ENCODE peak calls at places on chromosomes 3 and 15, in six cellular contexts. M is tibial nerve; K is psoas muscle; F is suprapubic skin; N is right atrium auricular region; B is CD8-positive, alpha-beta memory T cell. G is an unnamed sample. For H3K4me1, the result is how much of the 10 kb centered on the place peaks cover.

GRCh38 chr3:120218981-120219380 is 66.0 kb downstream of the GPR156 start:
- DNase-seq in M (no peak), K (no peak), F (no peak), N (no peak), B (no peak), G (no peak)

GRCh38 chr3:147513785-147514184 is 104.6 kb downstream of the ZIC1 start:
- DNase-seq in M (no peak), K (no peak), F (no peak), N (no peak), B (no peak), G (no peak)

GRCh38 chr3:64426551-64426950 is 201.3 kb upstream of the PRICKLE2 start:
- DNase-seq in M (no peak), K (no peak), F (no peak), N (no peak), B (no peak), G (no peak)

GRCh38 chr15:51319539-51319938 is 18.9 kb downstream of the CYP19A1 start:
- DNase-seq in M (no peak), K (no peak), F (no peak), N (no peak), B (no peak), G (no peak)

GRCh38 chr3:180855364-180855763 is 57.1 kb upstream of the FXR1 start:
- DNase-seq in M (no peak), K (no peak), F (no peak), N (no peak), B (no peak), G (no peak)

GRCh38 chr3:59049671-59050331 is at the start of gene CFAP20DC:
- DNase-seq in M (peak), K (peak), F (peak), N (peak), B (peak), G (peak)

GRCh38 chr3:168093229-168093628 is 2.5 kb downstream of the GOLIM4 start:
- DNase-seq in M (no peak), K (no peak), F (no peak), N (no peak), B (no peak), G (no peak)

GRCh38 chr3:58198804-58199203 is 12.0 kb downstream of the DNASE1L3 start:
- DNase-seq in M (no peak), K (no peak), F (no peak), N (no peak), B (no peak), G (no peak)

GRCh38 chr3:2099028-2099671 is 484 bp downstream of the CNTN4 start:
- DNase-seq in M (no peak), K (no peak), F (no peak), N (no peak), B (no peak), G (no peak)

GRCh38 chr15:35693286-35693685 is 147.3 kb upstream of the DPH6 start:
- DNase-seq in M (no peak), K (no peak), F (no peak), N (no peak), B (no peak), G (no peak)

GRCh38 chr3:107684431-107684925 is 161.7 kb downstream of the BBX start:
- DNase-seq in M (no peak), K (no peak), F (no peak), N (no peak), B (no peak), G (no peak)

GRCh38 chr3:192831111-192831644 is 86.5 kb downstream of the MB21D2 start:
- DNase-seq in M (no peak), K (no peak), F (no peak), N (no peak), B (no peak), G (no peak)

GRCh38 chr3:82015241-82015640 is 253.8 kb upstream of the GBE1 start:
- DNase-seq in M (no peak), K (no peak), F (no peak), N (no peak), B (no peak), G (no peak)

GRCh38 chr15:101001796-101002195 is 82.6 kb downstream of the LRRK1 start:
- DNase-seq in M (no peak), K (no peak), F (no peak), N (no peak), B (no peak), G (no peak)

GRCh38 chr3:158489181-158489580 is 81.8 kb upstream of the MLF1 start:
- DNase-seq in M (no peak), K (no peak), F (no peak), N (no peak), B (no peak), G (no peak)

GRCh38 chr3:122973893-122974615 is 53.5 kb downstream of the SEMA5B start:
- DNase-seq in M (no peak), K (no peak), F (no peak), N (no peak), B (no peak), G (no peak)

GRCh38 chr15:28994142-28994829 is 108.5 kb downstream of the APBA2 start:
- DNase-seq in M (no peak), K (no peak), F (no peak), N (no peak), B (no peak), G (peak)

GRCh38 chr3:170961616-170962400 is 53.4 kb upstream of the EIF5A2 start:
- DNase-seq in M (no peak), K (no peak), F (no peak), N (no peak), B (no peak), G (no peak)

GRCh38 chr3:107775958-107776357 is 253.2 kb downstream of the BBX start:
- DNase-seq in M (no peak), K (no peak), F (no peak), N (no peak), B (no peak), G (no peak)

GRCh38 chr3:112561085-112561692 is 573 bp downstream of the ATG3 start:
- DNase-seq in M (no peak), K (peak), F (peak), N (peak), B (peak), G (peak)

GRCh38 chr3:187064210-187065115 is 74.8 kb downstream of the RPL39L start:
- DNase-seq in M (no peak), K (no peak), F (no peak), N (no peak), B (no peak), G (no peak)

DNA sequence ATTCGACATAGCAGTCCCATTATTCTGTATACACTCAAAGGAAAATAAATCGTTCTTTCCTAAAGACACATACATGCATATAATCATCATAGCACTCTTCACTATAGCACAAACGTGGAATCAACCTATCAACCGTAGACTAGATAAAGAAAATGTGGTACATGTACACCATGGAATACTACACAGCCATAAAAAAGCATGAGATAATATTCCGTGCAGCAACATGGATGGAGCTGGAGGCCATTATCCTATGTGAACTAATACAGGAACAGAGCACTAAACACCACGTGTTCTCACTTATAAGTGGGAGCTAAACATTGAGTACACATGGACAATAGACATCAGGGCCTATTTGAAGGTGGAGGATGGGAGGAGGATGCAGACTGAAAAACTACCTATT is 12.1 kb upstream of the MAP3K13 start:
- DNase-seq in M (no peak), K (no peak), F (no peak), N (no peak), B (no peak), G (no peak)
- H3K4me1 ChIP-seq in M (under half), K (under half), F (under half), N (under half), B (under half), G (under half)

GRCh38 chr15:41777421-41777973 is 3.2 kb downstream of the MAPKBP1 start:
- DNase-seq in M (no peak), K (no peak), F (no peak), N (no peak), B (no peak), G (no peak)

GRCh38 chr15:41780266-41780665 is 6.0 kb downstream of the MAPKBP1 start:
- DNase-seq in M (no peak), K (no peak), F (no peak), N (no peak), B (no peak), G (no peak)

GRCh38 chr15:41778503-41778902 is 4.2 kb downstream of the MAPKBP1 start:
- DNase-seq in M (no peak), K (no peak), F (no peak), N (no peak), B (no peak), G (no peak)

GRCh38 chr15:41780727-41781126 is 6.4 kb downstream of the MAPKBP1 start:
- DNase-seq in M (no peak), K (no peak), F (no peak), N (no peak), B (no peak), G (no peak)

DNA sequence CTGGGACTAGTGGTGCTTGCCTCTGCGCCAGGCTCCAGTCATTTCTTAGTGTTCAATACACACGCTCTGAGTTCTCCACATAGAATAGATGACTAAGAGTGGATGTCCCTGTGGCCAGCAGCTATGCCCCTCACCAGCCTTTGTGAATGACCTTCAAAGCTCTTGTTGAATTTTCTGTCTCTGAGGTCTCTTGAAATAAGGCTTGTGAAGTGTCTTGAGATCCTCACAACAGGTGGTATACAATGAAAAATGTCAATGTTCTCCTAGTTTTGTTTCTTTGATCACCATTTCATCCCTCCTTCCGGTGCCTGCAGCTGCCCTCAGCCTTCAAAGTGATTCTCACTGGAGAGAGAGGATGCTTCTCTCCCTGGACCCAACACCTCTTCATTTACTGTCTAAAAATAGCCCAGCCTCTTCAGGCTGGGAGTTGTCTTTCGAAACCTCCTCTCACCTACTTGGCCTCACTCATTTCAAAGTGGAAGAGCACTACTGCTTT is 5.4 kb downstream of the MAPKBP1 start:
- DNase-seq in M (no peak), K (no peak), F (no peak), N (no peak), B (no peak), G (no peak)
- H3K4me1 ChIP-seq in M (under half), K (under half), F (half or more), N (under half), B (under half), G (under half)

GRCh38 chr3:41740374-41740773 is 221.5 kb downstream of the ULK4 start:
- DNase-seq in M (no peak), K (no peak), F (no peak), N (no peak), B (no peak), G (no peak)

GRCh38 chr3:41746215-41746614 is 215.7 kb downstream of the ULK4 start:
- DNase-seq in M (no peak), K (no peak), F (no peak), N (no peak), B (no peak), G (no peak)

DNA sequence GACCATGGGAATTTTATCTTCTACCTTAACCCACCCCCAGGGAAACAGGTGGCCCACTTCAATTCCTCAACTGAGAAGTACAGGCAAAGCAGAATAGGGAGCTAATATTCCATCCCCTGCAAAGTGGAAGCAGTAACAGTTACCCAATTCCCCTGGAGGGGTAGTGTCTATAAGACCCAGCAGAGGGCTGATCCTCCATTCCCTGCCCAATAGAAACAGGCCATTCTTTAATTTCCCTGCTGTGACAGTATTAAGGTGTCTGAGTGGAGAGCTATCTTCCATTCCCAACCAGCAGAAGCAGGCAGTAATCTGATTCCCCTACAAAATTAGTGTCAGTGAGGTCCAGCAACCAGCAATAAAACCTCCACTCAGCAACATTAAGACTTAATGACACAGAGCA is 219.8 kb downstream of the ULK4 start:
- DNase-seq in M (no peak), K (no peak), F (no peak), N (no peak), B (no peak), G (no peak)
- H3K4me1 ChIP-seq in M (under half), K (under half), F (under half), N (under half), B (under half), G (under half)

DNA sequence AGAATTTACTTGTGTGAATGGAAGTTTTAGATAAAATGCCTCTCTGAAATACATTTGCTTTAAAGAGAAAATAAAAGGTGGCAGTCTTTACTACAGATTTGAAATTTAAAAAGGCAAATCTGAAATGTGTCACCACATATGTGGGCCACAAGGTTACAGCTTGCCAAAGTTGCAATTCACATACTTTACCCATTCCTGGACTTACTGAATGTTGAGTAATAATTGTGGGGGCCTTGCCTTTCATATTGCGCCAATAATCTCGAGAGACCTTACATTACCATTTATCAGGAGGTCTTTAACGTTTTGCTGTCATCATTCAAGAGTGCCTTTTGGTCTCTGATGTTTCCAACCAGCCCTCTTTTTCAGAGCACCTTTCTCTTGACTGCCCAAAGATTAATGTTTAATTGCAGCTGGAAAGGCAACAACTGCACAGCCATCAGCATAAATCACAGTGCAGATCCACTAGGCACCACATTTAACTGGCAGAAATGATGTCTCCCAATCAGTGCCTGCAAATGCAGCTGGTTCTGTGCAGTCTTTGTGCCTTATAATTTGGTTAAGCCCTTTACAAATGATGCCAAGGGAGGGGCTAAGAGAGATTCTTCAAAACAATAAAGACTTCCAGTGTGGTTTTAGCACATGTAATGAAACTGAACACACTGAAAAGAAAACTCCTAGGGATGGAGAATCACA is 206.8 kb downstream of the MAGI1 start:
- DNase-seq in M (no peak), K (no peak), F (no peak), N (no peak), B (no peak), G (no peak)
- H3K4me1 ChIP-seq in M (under half), K (under half), F (under half), N (under half), B (under half), G (under half)

DNA sequence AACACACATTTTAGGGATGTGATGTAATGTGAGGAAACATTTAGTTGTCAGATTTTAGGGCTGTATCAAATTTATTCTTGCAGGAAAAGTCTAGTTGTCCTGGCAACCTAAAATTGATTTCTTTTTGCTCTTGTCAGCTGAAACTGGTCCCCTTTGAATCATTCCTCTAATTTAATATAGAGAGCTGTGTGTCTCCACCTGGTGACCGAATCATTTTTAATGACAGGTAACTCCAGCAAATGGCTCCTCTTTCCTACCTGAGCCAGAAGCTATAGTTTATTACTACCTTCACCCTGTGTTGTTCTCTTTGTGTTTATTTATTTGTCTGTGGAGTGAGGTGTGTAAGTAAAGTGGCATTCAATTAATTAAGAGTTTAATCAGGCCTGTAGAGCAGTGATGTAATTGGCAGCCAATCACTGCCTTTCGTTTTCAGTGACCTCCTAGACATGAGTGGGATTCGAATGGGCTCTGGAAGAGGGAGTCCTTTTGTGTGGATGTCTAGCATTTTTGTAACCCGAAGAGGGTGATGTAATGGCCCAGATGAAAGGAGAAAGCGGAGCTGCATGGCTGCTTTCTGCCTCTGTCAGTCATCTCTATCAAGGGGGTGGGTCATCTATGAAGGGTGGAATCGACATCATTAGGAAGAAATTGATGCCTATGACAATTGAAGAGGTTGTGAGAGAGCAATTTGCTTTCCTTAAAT is 125.9 kb downstream of the LPP start:
- DNase-seq in M (no peak), K (no peak), F (no peak), N (no peak), B (no peak), G (no peak)
- H3K4me1 ChIP-seq in M (under half), K (half or more), F (under half), N (under half), B (under half), G (under half)

GRCh38 chr15:40105517-40106202 is 3.0 kb downstream of the BMF start:
- DNase-seq in M (no peak), K (no peak), F (no peak), N (no peak), B (no peak), G (no peak)
- H3K4me1 ChIP-seq in M (under half), K (half or more), F (half or more), N (under half), B (half or more), G (under half)

GRCh38 chr3:159855599-159856495 is 132.8 kb upstream of the IL12A start:
- DNase-seq in M (no peak), K (no peak), F (no peak), N (no peak), B (no peak), G (no peak)
- H3K4me1 ChIP-seq in M (under half), K (half or more), F (under half), N (under half), B (under half), G (under half)

GRCh38 chr3:42043116-42043796 is 47.9 kb upstream of the TRAK1 start:
- DNase-seq in M (no peak), K (no peak), F (no peak), N (peak), B (no peak), G (no peak)
- H3K4me1 ChIP-seq in M (under half), K (half or more), F (under half), N (under half), B (under half), G (under half)

GRCh38 chr15:68272797-68273271 is 4.7 kb upstream of the FEM1B start:
- DNase-seq in M (no peak), K (no peak), F (no peak), N (no peak), B (no peak), G (no peak)
- H3K4me1 ChIP-seq in M (under half), K (under half), F (half or more), N (under half), B (under half), G (under half)

DNA sequence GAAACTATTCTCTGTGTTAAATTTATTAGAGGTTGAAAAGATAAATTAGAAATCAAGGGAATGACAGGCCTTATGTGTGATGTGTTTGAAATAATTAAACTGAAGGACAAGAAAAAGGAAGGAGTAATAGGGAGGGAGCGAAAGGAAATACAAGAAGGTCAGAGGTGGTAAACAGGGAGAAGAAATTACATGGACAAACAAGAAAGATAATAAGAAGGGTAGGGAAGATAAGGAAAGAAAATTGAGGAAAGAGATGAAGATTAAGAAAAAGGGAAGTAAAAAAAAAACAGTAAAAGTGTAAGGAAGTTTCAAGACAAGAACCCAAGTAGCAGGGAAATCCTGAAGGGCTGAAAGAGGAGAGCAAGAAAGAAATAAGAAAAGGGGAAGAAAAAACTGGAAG is 26.2 kb upstream of the ANXA2 start:
- DNase-seq in M (no peak), K (no peak), F (no peak), N (no peak), B (no peak), G (no peak)
- H3K4me1 ChIP-seq in M (under half), K (under half), F (under half), N (under half), B (under half), G (under half)